ENCODE peak calls at places on chromosome 20, in ten cellular contexts. O, W, L, B, S, R, U, Z, J and C are unnamed samples. For H3K9me3, the result is how much of the 10 kb centered on the place peaks cover.

GRCh38 chr20:17505664-17506517 is 25.3 kb downstream of the BFSP1 start:
- DNase-seq in O (no peak), W (no peak), L (no peak), B (no peak), S (no peak), R (no peak), U (no peak), Z (no peak), J (no peak), C (peak)

GRCh38 chr20:1427457-1428054 is 34.7 kb upstream of the FKBP1A start:
- DNase-seq in O (no peak), W (no peak), L (no peak), B (no peak), S (no peak), R (no peak), U (peak), Z (no peak), J (no peak), C (no peak)

GRCh38 chr20:1622450-1622849 is 2.6 kb upstream of the SIRPB1 start:
- DNase-seq in O (no peak), W (no peak), L (no peak), B (no peak), S (no peak), R (no peak), U (peak), Z (no peak), J (no peak), C (no peak)

GRCh38 chr20:59351148-59352040 is 51.0 kb downstream of the EDN3 start:
- DNase-seq in O (peak), W (no peak), L (peak), B (no peak), S (no peak), R (no peak), U (no peak), Z (no peak), J (no peak), C (no peak)

GRCh38 chr20:38789503-38790209 is 15.8 kb upstream of the PPP1R16B start:
- DNase-seq in O (peak), W (no peak), L (no peak), B (no peak), S (no peak), R (no peak), U (no peak), Z (no peak), J (no peak), C (peak)

GRCh38 chr20:34150616-34151015 is 38.6 kb upstream of the EIF2S2 start:
- DNase-seq in O (no peak), W (no peak), L (no peak), B (no peak), S (no peak), R (no peak), U (no peak), Z (no peak), J (no peak), C (no peak)

GRCh38 chr20:23399568-23400241 is 21.6 kb downstream of the NAPB start:
- DNase-seq in O (peak), W (no peak), L (no peak), B (no peak), S (no peak), R (no peak), U (no peak), Z (no peak), J (no peak), C (peak)

GRCh38 chr20:52622086-52622485 is 350.1 kb upstream of the TSHZ2 start:
- DNase-seq in O (no peak), W (no peak), L (no peak), B (no peak), S (no peak), R (no peak), U (no peak), Z (no peak), J (no peak), C (no peak)

GRCh38 chr20:18005170-18005989 is 36.6 kb downstream of the MGME1 start:
- DNase-seq in O (no peak), W (no peak), L (no peak), B (no peak), S (no peak), R (no peak), U (no peak), Z (no peak), J (no peak), C (no peak)

GRCh38 chr20:32893878-32894483 is 35.3 kb downstream of the EFCAB8 start:
- DNase-seq in O (peak), W (no peak), L (no peak), B (no peak), S (peak), R (no peak), U (no peak), Z (no peak), J (no peak), C (no peak)

GRCh38 chr20:21944227-21944626 is 238.8 kb downstream of the PAX1 start:
- DNase-seq in O (no peak), W (no peak), L (no peak), B (no peak), S (no peak), R (no peak), U (no peak), Z (no peak), J (no peak), C (no peak)

GRCh38 chr20:43191946-43192847 is 2.5 kb upstream of the PTPRT start:
- DNase-seq in O (peak), W (peak), L (no peak), B (no peak), S (peak), R (peak), U (no peak), Z (no peak), J (no peak), C (no peak)

GRCh38 chr20:2023151-2023550 is 29.3 kb upstream of the PDYN start:
- DNase-seq in O (no peak), W (no peak), L (no peak), B (no peak), S (no peak), R (no peak), U (no peak), Z (no peak), J (no peak), C (no peak)

GRCh38 chr20:4161447-4162251 is 146.3 kb upstream of the RNF24 start:
- DNase-seq in O (no peak), W (peak), L (peak), B (no peak), S (no peak), R (no peak), U (no peak), Z (no peak), J (no peak), C (no peak)

GRCh38 chr20:61455508-61456215 is 203.6 kb downstream of the CDH4 start:
- DNase-seq in O (no peak), W (no peak), L (no peak), B (no peak), S (no peak), R (no peak), U (no peak), Z (no peak), J (no peak), C (no peak)

GRCh38 chr20:46985241-46985640 is 90.6 kb downstream of the EYA2 start:
- DNase-seq in O (peak), W (no peak), L (no peak), B (no peak), S (no peak), R (no peak), U (no peak), Z (no peak), J (no peak), C (no peak)

GRCh38 chr20:11845311-11845710 is 72.4 kb upstream of the BTBD3 start:
- DNase-seq in O (no peak), W (no peak), L (no peak), B (no peak), S (no peak), R (no peak), U (no peak), Z (no peak), J (no peak), C (peak)

GRCh38 chr20:12090920-12091319 is 173.2 kb downstream of the BTBD3 start:
- DNase-seq in O (no peak), W (no peak), L (no peak), B (no peak), S (no peak), R (no peak), U (no peak), Z (no peak), J (no peak), C (no peak)

GRCh38 chr20:60249436-60249835 is 291.2 kb downstream of the CDH26 start:
- DNase-seq in O (peak), W (peak), L (no peak), B (no peak), S (peak), R (no peak), U (no peak), Z (no peak), J (no peak), C (peak)

GRCh38 chr20:52985687-52986086 is 13.5 kb downstream of the TSHZ2 start:
- DNase-seq in O (no peak), W (no peak), L (no peak), B (no peak), S (no peak), R (no peak), U (peak), Z (no peak), J (no peak), C (peak)

GRCh38 chr20:1555952-1556351 is 1.6 kb downstream of the SIRPD start:
- DNase-seq in O (no peak), W (no peak), L (no peak), B (no peak), S (no peak), R (no peak), U (no peak), Z (no peak), J (no peak), C (no peak)

GRCh38 chr20:57174737-57175136 is 91.7 kb downstream of the BMP7 start:
- DNase-seq in O (no peak), W (no peak), L (no peak), B (no peak), S (no peak), R (no peak), U (no peak), Z (no peak), J (no peak), C (no peak)
- TF ChIP-seq CTCF in O (no peak), W (no peak), L (no peak), B (no peak), S (no peak), R (no peak), U (no peak), Z (no peak), J (no peak), C (no peak)

GRCh38 chr20:41369673-41370072 is 3.1 kb upstream of the EMILIN3 start:
- DNase-seq in O (no peak), W (no peak), L (no peak), B (no peak), S (no peak), R (no peak), U (no peak), Z (no peak), J (no peak), C (no peak)

GRCh38 chr20:41371361-41371760 is 4.7 kb upstream of the EMILIN3 start:
- DNase-seq in O (no peak), W (no peak), L (no peak), B (no peak), S (no peak), R (no peak), U (no peak), Z (no peak), J (no peak), C (no peak)

GRCh38 chr20:41367393-41367695 is 726 bp upstream of the EMILIN3 start:
- DNase-seq in O (no peak), W (no peak), L (no peak), B (no peak), S (no peak), R (no peak), U (no peak), Z (no peak), J (no peak), C (no peak)

GRCh38 chr20:41367956-41368355 is 1.3 kb upstream of the EMILIN3 start:
- DNase-seq in O (no peak), W (no peak), L (no peak), B (no peak), S (no peak), R (no peak), U (no peak), Z (no peak), J (no peak), C (no peak)

DNA sequence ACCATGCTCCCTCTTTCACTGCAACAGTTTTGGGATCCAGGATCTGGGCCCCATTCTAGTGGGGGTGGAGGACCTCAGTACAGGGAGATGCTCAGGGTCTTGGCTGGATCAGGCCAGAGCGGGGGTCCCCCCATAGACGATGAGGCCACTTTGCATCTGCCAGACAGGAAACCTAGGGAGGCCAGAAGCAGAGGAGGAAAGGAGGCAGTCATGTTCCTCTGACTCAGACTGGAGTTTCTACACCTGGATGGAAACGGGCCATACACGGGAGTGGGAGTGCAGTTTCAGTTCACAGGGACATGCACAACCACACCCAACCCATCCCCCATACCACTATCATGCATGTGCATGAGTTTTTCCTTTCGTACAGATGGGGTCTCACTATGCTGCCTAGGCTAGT is 3.6 kb upstream of the EMILIN3 start:
- DNase-seq in O (no peak), W (no peak), L (no peak), B (no peak), S (no peak), R (no peak), U (no peak), Z (no peak), J (no peak), C (no peak)
- H3K9me3 ChIP-seq in O (under half), W (under half), L (under half), B (under half), S (under half), R (under half), U (under half), Z (under half), J (under half), C (under half)

DNA sequence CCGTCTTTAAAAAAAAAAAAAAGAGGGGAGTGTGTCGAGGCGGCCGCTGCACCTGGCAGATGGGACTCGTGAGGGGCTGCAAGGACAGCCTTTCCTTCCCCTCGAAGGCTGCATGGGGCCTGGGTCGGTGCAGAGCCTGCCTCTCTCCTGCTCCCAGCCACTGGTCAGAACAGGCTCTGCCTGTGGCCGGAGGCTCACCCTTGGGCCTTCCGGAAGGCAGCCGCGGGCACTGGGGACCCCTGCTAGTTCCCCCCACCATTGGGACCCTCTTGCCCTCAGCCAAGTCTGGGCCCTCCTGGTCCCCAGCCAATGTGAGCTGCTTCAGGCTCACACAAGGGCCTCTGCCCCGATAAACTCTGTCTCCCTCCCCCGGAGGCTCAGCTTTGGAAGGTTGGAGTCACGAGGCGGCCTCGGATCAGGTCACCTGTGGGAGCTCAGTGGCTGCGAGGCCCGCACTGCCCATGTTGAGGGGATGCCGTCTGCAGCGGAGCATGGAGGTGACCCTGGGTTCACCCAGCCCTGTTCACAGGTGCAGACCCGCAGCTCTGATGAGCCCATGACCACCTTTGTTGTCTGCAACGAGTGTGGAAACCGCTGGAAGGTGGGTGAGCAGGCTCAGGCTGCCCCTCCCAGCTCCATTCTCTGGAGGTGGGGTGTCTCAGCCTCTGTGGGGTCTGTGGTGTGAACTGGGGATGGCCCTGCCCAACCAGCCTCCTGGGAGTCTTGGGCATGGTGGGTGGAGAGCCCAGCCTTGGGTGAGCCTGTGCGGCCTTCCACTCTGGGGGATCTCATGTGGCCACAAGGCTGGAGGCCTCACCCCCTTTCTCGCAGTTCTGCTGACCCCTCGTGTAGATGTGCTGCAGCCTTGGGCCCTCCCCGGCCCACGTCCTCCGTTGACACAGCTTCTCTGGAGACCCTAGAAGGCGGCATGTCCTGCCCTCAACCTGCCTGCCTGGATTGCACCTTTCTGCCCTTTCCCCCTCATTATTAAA is 7.7 kb downstream of the RGS19 start:
- DNase-seq in O (no peak), W (no peak), L (no peak), B (no peak), S (no peak), R (peak), U (no peak), Z (no peak), J (no peak), C (no peak)
- H3K4me3 ChIP-seq in O (no peak), W (no peak), L (no peak), B (no peak), S (no peak), R (no peak), U (no peak), Z (no peak), J (no peak), C (no peak)

GRCh38 chr20:36504295-36504694 is 37.0 kb upstream of the MYL9 start:
- DNase-seq in O (no peak), W (no peak), L (no peak), B (no peak), S (no peak), R (no peak), U (no peak), Z (no peak), J (no peak), C (no peak)
- TF ChIP-seq CTCF in O (no peak), W (no peak), L (no peak), B (no peak), S (no peak), R (no peak), U (no peak), Z (no peak), J (no peak), C (no peak)

GRCh38 chr20:55417797-55418196 is 587.5 kb downstream of the CBLN4 start:
- DNase-seq in O (no peak), W (no peak), L (no peak), B (no peak), S (no peak), R (no peak), U (no peak), Z (no peak), J (no peak), C (peak)
- H3K9me3 ChIP-seq in O (under half), W (under half), L (under half), B (under half), S (under half), R (under half), U (under half), Z (under half), J (under half), C (under half)

GRCh38 chr20:40690836-40691565 is 2.0 kb upstream of the MAFB start:
- DNase-seq in O (no peak), W (no peak), L (no peak), B (no peak), S (no peak), R (no peak), U (no peak), Z (no peak), J (no peak), C (no peak)
- H3K4me3 ChIP-seq in O (no peak), W (peak), L (no peak), B (peak), S (peak), R (peak), U (peak), Z (peak), J (peak), C (no peak)